ENCODE peak calls at places on chromosomes 6 and 20, in eight cellular contexts. E, H, O, D, N, F, Z and M are unnamed samples.

GRCh38 chr6:73515204-73516101 is 5.4 kb downstream of the EEF1A1 start:
- DNase-seq in E (no peak), H (peak), O (peak), D (peak), N (no peak), F (peak), Z (peak), M (no peak)

GRCh38 chr20:49715466-49715865 is 1.8 kb upstream of the B4GALT5 start:
- DNase-seq in E (no peak), H (no peak), O (no peak), D (no peak), N (no peak), F (no peak), Z (no peak), M (no peak)

GRCh38 chr6:68008445-68008844 is 626.6 kb upstream of the ADGRB3 start:
- DNase-seq in E (no peak), H (no peak), O (no peak), D (no peak), N (no peak), F (no peak), Z (no peak), M (no peak)

GRCh38 chr20:9743871-9744270 is 95.0 kb downstream of the PAK5 start:
- DNase-seq in E (no peak), H (no peak), O (no peak), D (no peak), N (no peak), F (no peak), Z (no peak), M (no peak)

GRCh38 chr20:50735813-50736212 is 4.4 kb downstream of the PARD6B start:
- DNase-seq in E (no peak), H (no peak), O (no peak), D (peak), N (no peak), F (no peak), Z (no peak), M (no peak)

GRCh38 chr6:156828280-156828703 is 51.1 kb downstream of the ARID1B start:
- DNase-seq in E (no peak), H (peak), O (peak), D (peak), N (no peak), F (peak), Z (peak), M (no peak)

GRCh38 chr6:95186710-95187109 is 390.6 kb upstream of the MANEA start:
- DNase-seq in E (no peak), H (no peak), O (no peak), D (no peak), N (no peak), F (no peak), Z (no peak), M (no peak)

GRCh38 chr20:24365685-24366084 is 103.7 kb upstream of the SYNDIG1 start:
- DNase-seq in E (no peak), H (no peak), O (no peak), D (no peak), N (no peak), F (no peak), Z (no peak), M (no peak)

GRCh38 chr20:18808712-18809111 is 4.9 kb upstream of the SCP2D1 start:
- DNase-seq in E (no peak), H (no peak), O (no peak), D (no peak), N (no peak), F (no peak), Z (no peak), M (no peak)